ENCODE peak calls at places on chromosomes 16 and 17, in four cellular contexts. E is IMR-90, T is neuronal stem cell, F is H9. Z is an unnamed sample.

GRCh38 chr17:81484195-81484979 is 28.2 kb downstream of the ACTG1 start:
- DNase-seq in E (peak), T (peak), F (peak), Z (peak)

GRCh38 chr17:82237083-82237745 is 8.4 kb downstream of the SLC16A3 start:
- DNase-seq in E (no peak), T (no peak), F (peak), Z (no peak)

GRCh38 chr17:46764709-46765401 is 53.6 kb downstream of the WNT3 start:
- DNase-seq in E (peak), T (no peak), F (no peak), Z (peak)

GRCh38 chr17:2388020-2388704 is 12.7 kb downstream of the MNT start:
- DNase-seq in E (no peak), T (no peak), F (no peak), Z (no peak)

GRCh38 chr17:600576-601301 is 113.9 kb downstream of the VPS53 start:
- DNase-seq in E (peak), T (no peak), F (no peak), Z (no peak)

GRCh38 chr17:57045868-57046671 is 39.0 kb upstream of the AKAP1 start:
- DNase-seq in E (no peak), T (no peak), F (peak), Z (no peak)

GRCh38 chr17:74391771-74392170 is 24.5 kb downstream of the GPR142 start:
- DNase-seq in E (no peak), T (no peak), F (no peak), Z (no peak)

GRCh38 chr16:11016993-11017392 is 72.6 kb downstream of the CLEC16A start:
- DNase-seq in E (peak), T (no peak), F (no peak), Z (no peak)

GRCh38 chr17:29149431-29150064 is 30.6 kb downstream of the MYO18A start:
- DNase-seq in E (peak), T (no peak), F (peak), Z (no peak)

GRCh38 chr17:45345554-45346254 is 28.9 kb upstream of the MAP3K14 start:
- DNase-seq in E (peak), T (no peak), F (no peak), Z (no peak)

GRCh38 chr17:50421308-50422031 is 4.5 kb upstream of the ACSF2 start:
- DNase-seq in E (no peak), T (no peak), F (no peak), Z (no peak)

GRCh38 chr16:57727610-57728009 is 8.0 kb upstream of the KATNB1 start:
- DNase-seq in E (no peak), T (no peak), F (no peak), Z (no peak)

GRCh38 chr17:41966453-41967140 is at the start of gene CNP:
- DNase-seq in E (peak), T (peak), F (peak), Z (no peak)

GRCh38 chr16:70746040-70746707 is 54.8 kb downstream of the VAC14 start:
- DNase-seq in E (peak), T (no peak), F (no peak), Z (no peak)

GRCh38 chr17:69088643-69089200 is 28.0 kb upstream of the ABCA9 start:
- DNase-seq in E (no peak), T (no peak), F (no peak), Z (no peak)

GRCh38 chr17:80117491-80118401 is 16.4 kb downstream of the GAA start:
- DNase-seq in E (no peak), T (no peak), F (peak), Z (no peak)

DNA sequence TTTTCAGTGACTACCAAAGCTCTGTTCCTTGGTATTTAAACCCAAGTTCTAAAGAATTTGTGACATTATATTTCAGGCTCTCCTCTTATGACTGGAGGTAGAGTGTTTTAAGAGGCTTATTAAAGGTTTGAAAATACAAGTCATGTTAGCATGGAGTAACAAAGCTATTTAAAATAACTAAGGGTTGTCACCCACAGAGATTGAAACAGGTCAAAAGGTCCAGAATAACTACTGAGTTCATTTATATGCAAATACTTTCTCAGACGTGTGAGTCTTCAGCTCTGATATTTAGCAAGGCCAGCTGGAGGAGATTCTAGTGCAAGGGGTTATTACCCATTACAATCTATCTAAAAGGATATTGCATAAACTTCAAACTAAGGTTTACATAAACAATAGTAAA is 1538.8 kb upstream of the CDH8 start:
- DNase-seq in E (no peak), T (no peak), F (no peak), Z (no peak)
- H4K91ac ChIP-seq in E (no peak), T (no peak), F (no peak), Z (no peak)

GRCh38 chr16:73036074-73036826 is 11.7 kb downstream of the ZFHX3 start:
- DNase-seq in E (no peak), T (peak), F (peak), Z (no peak)
- H4K91ac ChIP-seq in E (no peak), T (no peak), F (no peak), Z (peak)

GRCh38 chr17:78951967-78952551 is 26.9 kb upstream of the TIMP2 start:
- DNase-seq in E (peak), T (no peak), F (no peak), Z (no peak)
- H4K91ac ChIP-seq in E (peak), T (no peak), F (no peak), Z (no peak)

GRCh38 chr16:23903001-23903414 is 67.2 kb downstream of the PRKCB start:
- DNase-seq in E (no peak), T (no peak), F (no peak), Z (no peak)

GRCh38 chr16:23901178-23902131 is 65.7 kb downstream of the PRKCB start:
- DNase-seq in E (no peak), T (no peak), F (no peak), Z (no peak)

GRCh38 chr16:23900480-23901177 is 64.8 kb downstream of the PRKCB start:
- DNase-seq in E (no peak), T (no peak), F (no peak), Z (no peak)

GRCh38 chr16:23899869-23900268 is 64.1 kb downstream of the PRKCB start:
- DNase-seq in E (no peak), T (no peak), F (no peak), Z (no peak)

DNA sequence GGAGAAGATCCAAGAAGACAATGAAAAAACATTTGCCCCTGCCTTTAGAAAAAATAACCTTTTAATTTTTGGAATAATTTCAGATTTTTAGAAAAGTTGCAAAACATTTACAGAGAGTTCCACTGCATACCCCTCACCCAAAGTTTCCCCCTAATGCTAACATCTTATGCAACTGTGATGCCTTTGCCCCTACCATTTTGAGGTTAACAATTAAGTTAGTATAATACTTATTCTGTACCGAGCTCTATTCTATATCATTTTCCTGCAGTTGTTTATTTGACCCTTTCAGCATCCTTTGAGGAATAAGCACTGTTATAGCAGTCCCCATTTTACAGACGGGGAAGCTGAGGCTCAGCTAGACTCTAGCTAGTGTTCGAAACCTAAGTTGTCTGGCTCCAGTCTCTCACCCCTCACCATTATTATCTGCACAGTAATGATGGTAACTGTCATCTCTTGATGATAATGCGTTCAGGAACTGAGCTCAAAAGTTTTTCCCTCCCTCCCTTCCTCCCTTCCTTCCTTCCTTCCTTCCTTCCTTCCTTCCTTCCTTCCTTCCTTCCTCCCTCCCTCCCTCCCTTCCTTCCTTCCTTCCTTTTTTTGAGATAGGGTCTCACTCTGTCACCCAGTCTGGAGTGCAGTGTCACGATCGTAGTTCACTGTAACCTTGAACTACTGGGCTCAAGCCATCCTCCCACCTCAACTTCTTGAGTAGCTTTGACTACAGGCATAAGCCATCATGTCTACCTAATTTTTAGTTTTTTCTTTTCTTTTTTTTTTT is 66.6 kb downstream of the PRKCB start:
- DNase-seq in E (no peak), T (no peak), F (no peak), Z (no peak)
- H4K91ac ChIP-seq in E (no peak), T (no peak), F (no peak), Z (no peak)

GRCh38 chr16:85002643-85003042 is 8.7 kb downstream of the ZDHHC7 start:
- DNase-seq in E (no peak), T (no peak), F (no peak), Z (no peak)
- H4K91ac ChIP-seq in E (peak), T (no peak), F (no peak), Z (no peak)

Z was measured in H1.